ENCODE peak calls at places on chromosomes 11 and 22, in ten cellular contexts. One of them, this sample, is unnamed.

GRCh38 chr11:120386774-120387371 is 50.7 kb downstream of the ARHGEF12 start:
- DNase-seq in lower lobe of right lung: no peak
- DNase-seq in stimulated activated CD4-positive, alpha-beta T cell treated with anti-CD3 and anti-CD28 coated beads, Interleukin-2, amount 100 ng/mL, for 48 hours: no peak
- DNase-seq in suprapubic skin: no peak
- DNase-seq in activated CD8-positive, alpha-beta memory T cell treated with anti-CD3 and anti-CD28 coated beads, Interleukin-2, amount 50 U/mL, for 48 hours: no peak
- DNase-seq in CD8-positive, alpha-beta memory T cell: no peak
- DNase-seq in SK-N-DZ: no peak
- DNase-seq in astrocyte of the cerebellum: no peak
- DNase-seq in anterior cingulate cortex: no peak
- DNase-seq in CD8-positive, alpha-beta T cell: no peak
- DNase-seq in this sample: no peak

GRCh38 chr22:41052661-41053490 is 39.5 kb upstream of the EP300 start:
- DNase-seq in lower lobe of right lung: no peak
- DNase-seq in stimulated activated CD4-positive, alpha-beta T cell treated with anti-CD3 and anti-CD28 coated beads, Interleukin-2, amount 100 ng/mL, for 48 hours: no peak
- DNase-seq in suprapubic skin: no peak
- DNase-seq in activated CD8-positive, alpha-beta memory T cell treated with anti-CD3 and anti-CD28 coated beads, Interleukin-2, amount 50 U/mL, for 48 hours: no peak
- DNase-seq in CD8-positive, alpha-beta memory T cell: no peak
- DNase-seq in SK-N-DZ: no peak
- DNase-seq in astrocyte of the cerebellum: peak
- DNase-seq in anterior cingulate cortex: no peak
- DNase-seq in CD8-positive, alpha-beta T cell: no peak
- DNase-seq in this sample: no peak

GRCh38 chr22:29312218-29313125 is 3.0 kb downstream of the RASL10A start:
- DNase-seq in lower lobe of right lung: peak
- DNase-seq in stimulated activated CD4-positive, alpha-beta T cell treated with anti-CD3 and anti-CD28 coated beads, Interleukin-2, amount 100 ng/mL, for 48 hours: no peak
- DNase-seq in suprapubic skin: no peak
- DNase-seq in activated CD8-positive, alpha-beta memory T cell treated with anti-CD3 and anti-CD28 coated beads, Interleukin-2, amount 50 U/mL, for 48 hours: peak
- DNase-seq in CD8-positive, alpha-beta memory T cell: no peak
- DNase-seq in SK-N-DZ: no peak
- DNase-seq in astrocyte of the cerebellum: no peak
- DNase-seq in anterior cingulate cortex: no peak
- DNase-seq in CD8-positive, alpha-beta T cell: no peak
- DNase-seq in this sample: no peak

GRCh38 chr11:103055174-103055890 is 36.6 kb downstream of the DCUN1D5 start:
- DNase-seq in lower lobe of right lung: no peak
- DNase-seq in stimulated activated CD4-positive, alpha-beta T cell treated with anti-CD3 and anti-CD28 coated beads, Interleukin-2, amount 100 ng/mL, for 48 hours: no peak
- DNase-seq in suprapubic skin: no peak
- DNase-seq in activated CD8-positive, alpha-beta memory T cell treated with anti-CD3 and anti-CD28 coated beads, Interleukin-2, amount 50 U/mL, for 48 hours: no peak
- DNase-seq in CD8-positive, alpha-beta memory T cell: no peak
- DNase-seq in SK-N-DZ: peak
- DNase-seq in astrocyte of the cerebellum: peak
- DNase-seq in anterior cingulate cortex: no peak
- DNase-seq in CD8-positive, alpha-beta T cell: no peak
- DNase-seq in this sample: no peak

GRCh38 chr11:85679581-85679980 is 6.4 kb downstream of the CCDC89 start:
- DNase-seq in lower lobe of right lung: no peak
- DNase-seq in stimulated activated CD4-positive, alpha-beta T cell treated with anti-CD3 and anti-CD28 coated beads, Interleukin-2, amount 100 ng/mL, for 48 hours: no peak
- DNase-seq in suprapubic skin: no peak
- DNase-seq in activated CD8-positive, alpha-beta memory T cell treated with anti-CD3 and anti-CD28 coated beads, Interleukin-2, amount 50 U/mL, for 48 hours: no peak
- DNase-seq in CD8-positive, alpha-beta memory T cell: no peak
- DNase-seq in SK-N-DZ: no peak
- DNase-seq in astrocyte of the cerebellum: no peak
- DNase-seq in anterior cingulate cortex: no peak
- DNase-seq in CD8-positive, alpha-beta T cell: no peak
- DNase-seq in this sample: no peak

GRCh38 chr11:112511271-112511670 is 250.6 kb upstream of the PLET1 start:
- DNase-seq in lower lobe of right lung: no peak
- DNase-seq in stimulated activated CD4-positive, alpha-beta T cell treated with anti-CD3 and anti-CD28 coated beads, Interleukin-2, amount 100 ng/mL, for 48 hours: no peak
- DNase-seq in suprapubic skin: no peak
- DNase-seq in activated CD8-positive, alpha-beta memory T cell treated with anti-CD3 and anti-CD28 coated beads, Interleukin-2, amount 50 U/mL, for 48 hours: no peak
- DNase-seq in CD8-positive, alpha-beta memory T cell: no peak
- DNase-seq in SK-N-DZ: no peak
- DNase-seq in astrocyte of the cerebellum: no peak
- DNase-seq in anterior cingulate cortex: no peak
- DNase-seq in CD8-positive, alpha-beta T cell: no peak
- DNase-seq in this sample: no peak

GRCh38 chr22:38012604-38013072 is 28.3 kb upstream of the SOX10 start:
- DNase-seq in lower lobe of right lung: no peak
- DNase-seq in stimulated activated CD4-positive, alpha-beta T cell treated with anti-CD3 and anti-CD28 coated beads, Interleukin-2, amount 100 ng/mL, for 48 hours: no peak
- DNase-seq in suprapubic skin: no peak
- DNase-seq in activated CD8-positive, alpha-beta memory T cell treated with anti-CD3 and anti-CD28 coated beads, Interleukin-2, amount 50 U/mL, for 48 hours: no peak
- DNase-seq in CD8-positive, alpha-beta memory T cell: no peak
- DNase-seq in SK-N-DZ: no peak
- DNase-seq in astrocyte of the cerebellum: no peak
- DNase-seq in anterior cingulate cortex: no peak
- DNase-seq in CD8-positive, alpha-beta T cell: no peak
- DNase-seq in this sample: no peak

GRCh38 chr11:134126197-134126822 is 57.4 kb downstream of the JAM3 start:
- DNase-seq in lower lobe of right lung: no peak
- DNase-seq in stimulated activated CD4-positive, alpha-beta T cell treated with anti-CD3 and anti-CD28 coated beads, Interleukin-2, amount 100 ng/mL, for 48 hours: no peak
- DNase-seq in suprapubic skin: no peak
- DNase-seq in activated CD8-positive, alpha-beta memory T cell treated with anti-CD3 and anti-CD28 coated beads, Interleukin-2, amount 50 U/mL, for 48 hours: no peak
- DNase-seq in CD8-positive, alpha-beta memory T cell: no peak
- DNase-seq in SK-N-DZ: no peak
- DNase-seq in astrocyte of the cerebellum: no peak
- DNase-seq in anterior cingulate cortex: no peak
- DNase-seq in CD8-positive, alpha-beta T cell: no peak
- DNase-seq in this sample: peak

GRCh38 chr11:70383664-70384395 is 14.5 kb upstream of the CTTN start:
- DNase-seq in lower lobe of right lung: no peak
- DNase-seq in stimulated activated CD4-positive, alpha-beta T cell treated with anti-CD3 and anti-CD28 coated beads, Interleukin-2, amount 100 ng/mL, for 48 hours: no peak
- DNase-seq in suprapubic skin: no peak
- DNase-seq in activated CD8-positive, alpha-beta memory T cell treated with anti-CD3 and anti-CD28 coated beads, Interleukin-2, amount 50 U/mL, for 48 hours: no peak
- DNase-seq in CD8-positive, alpha-beta memory T cell: no peak
- DNase-seq in SK-N-DZ: no peak
- DNase-seq in astrocyte of the cerebellum: no peak
- DNase-seq in anterior cingulate cortex: no peak
- DNase-seq in CD8-positive, alpha-beta T cell: no peak
- DNase-seq in this sample: no peak

GRCh38 chr22:29004647-29005371 is 56.8 kb downstream of the C22orf31 start:
- DNase-seq in lower lobe of right lung: peak
- DNase-seq in stimulated activated CD4-positive, alpha-beta T cell treated with anti-CD3 and anti-CD28 coated beads, Interleukin-2, amount 100 ng/mL, for 48 hours: no peak
- DNase-seq in suprapubic skin: no peak
- DNase-seq in activated CD8-positive, alpha-beta memory T cell treated with anti-CD3 and anti-CD28 coated beads, Interleukin-2, amount 50 U/mL, for 48 hours: no peak
- DNase-seq in CD8-positive, alpha-beta memory T cell: no peak
- DNase-seq in SK-N-DZ: peak
- DNase-seq in astrocyte of the cerebellum: peak
- DNase-seq in anterior cingulate cortex: peak
- DNase-seq in CD8-positive, alpha-beta T cell: no peak
- DNase-seq in this sample: peak

GRCh38 chr22:39723899-39724351 is 153.4 kb downstream of the CACNA1I start:
- DNase-seq in lower lobe of right lung: no peak
- DNase-seq in stimulated activated CD4-positive, alpha-beta T cell treated with anti-CD3 and anti-CD28 coated beads, Interleukin-2, amount 100 ng/mL, for 48 hours: no peak
- DNase-seq in suprapubic skin: peak
- DNase-seq in activated CD8-positive, alpha-beta memory T cell treated with anti-CD3 and anti-CD28 coated beads, Interleukin-2, amount 50 U/mL, for 48 hours: peak
- DNase-seq in CD8-positive, alpha-beta memory T cell: no peak
- DNase-seq in SK-N-DZ: no peak
- DNase-seq in astrocyte of the cerebellum: no peak
- DNase-seq in anterior cingulate cortex: no peak
- DNase-seq in CD8-positive, alpha-beta T cell: no peak
- DNase-seq in this sample: no peak